ENCODE peak calls at places on chromosomes 11 and 22, in nine cellular contexts. One of them, this sample, is unnamed.

GRCh38 chr22:48781868-48782267 is 1045.8 kb downstream of the BRD1 start:
- DNase-seq in fibroblast of mammary gland: no peak
- DNase-seq in heart right ventricle: no peak
- DNase-seq in thoracic aorta: no peak
- DNase-seq in Caco-2: no peak
- DNase-seq in breast epithelium: no peak
- DNase-seq in MCF 10A: no peak
- DNase-seq in WERI-Rb-1: no peak
- DNase-seq in epithelial cell of esophagus: no peak
- DNase-seq in this sample: no peak

GRCh38 chr11:69870772-69871171 is 51.6 kb upstream of the FGF3 start:
- DNase-seq in fibroblast of mammary gland: no peak
- DNase-seq in epithelial cell of esophagus: no peak
- DNase-seq in thoracic aorta: no peak
- DNase-seq in Caco-2: no peak
- DNase-seq in breast epithelium: no peak
- DNase-seq in WERI-Rb-1: no peak
- DNase-seq in heart right ventricle: no peak
- DNase-seq in MCF 10A: no peak
- DNase-seq in this sample: no peak

GRCh38 chr22:48414662-48415061 is 1413.0 kb downstream of the BRD1 start:
- DNase-seq in thoracic aorta: no peak
- DNase-seq in epithelial cell of esophagus: no peak
- DNase-seq in WERI-Rb-1: no peak
- DNase-seq in heart right ventricle: no peak
- DNase-seq in breast epithelium: peak
- DNase-seq in Caco-2: no peak
- DNase-seq in MCF 10A: no peak
- DNase-seq in fibroblast of mammary gland: no peak
- DNase-seq in this sample: no peak

GRCh38 chr11:58924230-58924629 is 15.1 kb upstream of the GLYATL1 start:
- DNase-seq in thoracic aorta: no peak
- DNase-seq in WERI-Rb-1: peak
- DNase-seq in epithelial cell of esophagus: no peak
- DNase-seq in heart right ventricle: no peak
- DNase-seq in MCF 10A: no peak
- DNase-seq in Caco-2: no peak
- DNase-seq in breast epithelium: no peak
- DNase-seq in fibroblast of mammary gland: no peak
- DNase-seq in this sample: no peak

GRCh38 chr11:70572974-70573260 is 174.6 kb downstream of the CTTN start:
- DNase-seq in thoracic aorta: no peak
- DNase-seq in breast epithelium: no peak
- DNase-seq in WERI-Rb-1: no peak
- DNase-seq in MCF 10A: no peak
- DNase-seq in epithelial cell of esophagus: no peak
- DNase-seq in heart right ventricle: no peak
- DNase-seq in fibroblast of mammary gland: no peak
- DNase-seq in Caco-2: no peak
- DNase-seq in this sample: no peak

GRCh38 chr11:118241191-118242098 is 10.7 kb downstream of the MPZL3 start:
- DNase-seq in breast epithelium: no peak
- DNase-seq in thoracic aorta: no peak
- DNase-seq in WERI-Rb-1: no peak
- DNase-seq in epithelial cell of esophagus: peak
- DNase-seq in heart right ventricle: peak
- DNase-seq in Caco-2: peak
- DNase-seq in fibroblast of mammary gland: no peak
- DNase-seq in MCF 10A: peak
- DNase-seq in this sample: peak

GRCh38 chr11:32388871-32389770 is 46.2 kb downstream of the WT1 start:
- DNase-seq in WERI-Rb-1: no peak
- DNase-seq in thoracic aorta: no peak
- DNase-seq in epithelial cell of esophagus: no peak
- DNase-seq in Caco-2: no peak
- DNase-seq in breast epithelium: no peak
- DNase-seq in fibroblast of mammary gland: no peak
- DNase-seq in MCF 10A: no peak
- DNase-seq in heart right ventricle: no peak
- DNase-seq in this sample: no peak

GRCh38 chr11:110432713-110433392 is 3.1 kb downstream of the FDX1 start:
- DNase-seq in thoracic aorta: no peak
- DNase-seq in epithelial cell of esophagus: peak
- DNase-seq in heart right ventricle: no peak
- DNase-seq in breast epithelium: no peak
- DNase-seq in MCF 10A: no peak
- DNase-seq in fibroblast of mammary gland: no peak
- DNase-seq in WERI-Rb-1: no peak
- DNase-seq in Caco-2: no peak
- DNase-seq in this sample: no peak

GRCh38 chr11:60100511-60100910 is 12.0 kb downstream of the MS4A2 start:
- DNase-seq in thoracic aorta: no peak
- DNase-seq in WERI-Rb-1: no peak
- DNase-seq in heart right ventricle: no peak
- DNase-seq in fibroblast of mammary gland: no peak
- DNase-seq in Caco-2: no peak
- DNase-seq in epithelial cell of esophagus: no peak
- DNase-seq in MCF 10A: no peak
- DNase-seq in breast epithelium: no peak
- DNase-seq in this sample: no peak

GRCh38 chr11:1701041-1701807 is 4.2 kb downstream of the KRTAP5-6 start:
- DNase-seq in thoracic aorta: no peak
- DNase-seq in heart right ventricle: no peak
- DNase-seq in fibroblast of mammary gland: no peak
- DNase-seq in Caco-2: no peak
- DNase-seq in epithelial cell of esophagus: no peak
- DNase-seq in WERI-Rb-1: no peak
- DNase-seq in breast epithelium: no peak
- DNase-seq in MCF 10A: no peak
- DNase-seq in this sample: peak

DNA sequence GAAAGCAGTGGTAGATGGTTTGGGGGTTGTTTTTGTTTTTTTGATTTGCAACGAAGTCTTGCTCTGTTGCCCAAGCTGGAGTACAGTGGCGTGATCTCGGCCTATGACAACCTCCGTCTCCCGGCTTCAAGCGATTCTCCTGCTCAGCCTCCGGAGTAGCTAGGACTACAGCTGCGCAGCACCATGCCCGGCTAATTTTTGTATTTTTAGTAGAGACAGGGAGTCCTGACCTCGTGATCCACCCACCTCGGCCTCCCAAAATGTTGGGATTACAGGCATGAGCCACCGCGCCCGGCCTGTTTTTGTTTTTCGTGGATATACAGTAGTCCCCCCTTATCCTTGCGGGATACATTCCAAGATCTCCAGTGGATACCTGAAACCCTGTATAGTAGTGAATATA is 6.6 kb downstream of the EP300 start:
- DNase-seq in fibroblast of mammary gland: no peak
- DNase-seq in Caco-2: no peak
- DNase-seq in heart right ventricle: no peak
- DNase-seq in MCF 10A: no peak
- DNase-seq in thoracic aorta: no peak
- DNase-seq in WERI-Rb-1: no peak
- DNase-seq in epithelial cell of esophagus: no peak
- DNase-seq in breast epithelium: no peak
- DNase-seq in this sample: no peak
- TF ChIP-seq CTCF in fibroblast of mammary gland: no peak
- TF ChIP-seq CTCF in Caco-2: no peak
- TF ChIP-seq CTCF in heart right ventricle: no peak
- TF ChIP-seq CTCF in MCF 10A: no peak
- TF ChIP-seq CTCF in thoracic aorta: no peak
- TF ChIP-seq CTCF in WERI-Rb-1: no peak
- TF ChIP-seq CTCF in epithelial cell of esophagus: no peak
- TF ChIP-seq CTCF in breast epithelium: no peak
- TF ChIP-seq CTCF in this sample: no peak

DNA sequence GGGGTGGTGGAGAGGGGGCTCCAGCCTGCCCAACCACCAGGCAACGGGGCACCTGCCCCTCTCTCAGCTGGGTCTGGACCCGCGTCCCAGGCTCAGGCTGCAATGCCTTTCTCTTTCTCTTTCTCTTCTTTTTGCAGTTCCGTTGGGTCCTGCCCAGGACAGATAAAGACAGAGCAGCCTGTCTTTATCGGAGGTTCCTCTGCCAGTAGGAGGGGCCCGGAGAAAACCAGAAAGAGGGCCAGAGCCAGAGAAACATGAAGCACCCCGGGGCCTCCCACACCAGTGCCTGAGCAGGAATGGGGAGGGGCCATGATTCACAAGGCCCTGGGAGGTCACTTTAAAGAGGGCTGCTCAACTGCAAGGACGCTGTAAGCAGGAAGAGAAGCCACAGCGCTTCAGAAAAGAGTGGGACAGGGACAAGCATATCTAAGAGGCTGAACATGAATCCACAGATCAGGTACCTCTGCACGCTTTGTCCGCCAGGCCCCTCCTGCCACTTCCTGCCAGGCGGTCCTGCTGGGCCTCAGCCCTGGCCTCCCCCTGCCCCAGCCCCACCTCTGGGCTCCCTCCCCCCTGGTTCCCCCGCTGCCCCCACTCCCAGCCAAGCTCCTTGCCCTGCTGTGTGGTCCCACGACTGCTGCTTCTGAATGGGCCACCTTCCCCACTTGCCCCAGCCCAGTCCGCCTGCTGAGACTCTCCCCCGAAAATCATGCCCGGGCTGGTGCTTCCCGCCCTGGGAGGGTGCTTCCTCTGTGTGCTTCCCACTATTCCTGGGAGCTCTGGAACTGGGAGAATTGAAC is at the start of gene APOBEC3C:
- DNase-seq in fibroblast of mammary gland: peak
- DNase-seq in MCF 10A: peak
- DNase-seq in Caco-2: peak
- DNase-seq in epithelial cell of esophagus: peak
- DNase-seq in heart right ventricle: peak
- DNase-seq in thoracic aorta: peak
- DNase-seq in WERI-Rb-1: peak
- DNase-seq in breast epithelium: peak
- DNase-seq in this sample: peak
- TF ChIP-seq CTCF in fibroblast of mammary gland: no peak
- TF ChIP-seq CTCF in MCF 10A: no peak
- TF ChIP-seq CTCF in Caco-2: no peak
- TF ChIP-seq CTCF in epithelial cell of esophagus: peak
- TF ChIP-seq CTCF in heart right ventricle: no peak
- TF ChIP-seq CTCF in thoracic aorta: no peak
- TF ChIP-seq CTCF in WERI-Rb-1: no peak
- TF ChIP-seq CTCF in breast epithelium: no peak
- TF ChIP-seq CTCF in this sample: no peak

DNA sequence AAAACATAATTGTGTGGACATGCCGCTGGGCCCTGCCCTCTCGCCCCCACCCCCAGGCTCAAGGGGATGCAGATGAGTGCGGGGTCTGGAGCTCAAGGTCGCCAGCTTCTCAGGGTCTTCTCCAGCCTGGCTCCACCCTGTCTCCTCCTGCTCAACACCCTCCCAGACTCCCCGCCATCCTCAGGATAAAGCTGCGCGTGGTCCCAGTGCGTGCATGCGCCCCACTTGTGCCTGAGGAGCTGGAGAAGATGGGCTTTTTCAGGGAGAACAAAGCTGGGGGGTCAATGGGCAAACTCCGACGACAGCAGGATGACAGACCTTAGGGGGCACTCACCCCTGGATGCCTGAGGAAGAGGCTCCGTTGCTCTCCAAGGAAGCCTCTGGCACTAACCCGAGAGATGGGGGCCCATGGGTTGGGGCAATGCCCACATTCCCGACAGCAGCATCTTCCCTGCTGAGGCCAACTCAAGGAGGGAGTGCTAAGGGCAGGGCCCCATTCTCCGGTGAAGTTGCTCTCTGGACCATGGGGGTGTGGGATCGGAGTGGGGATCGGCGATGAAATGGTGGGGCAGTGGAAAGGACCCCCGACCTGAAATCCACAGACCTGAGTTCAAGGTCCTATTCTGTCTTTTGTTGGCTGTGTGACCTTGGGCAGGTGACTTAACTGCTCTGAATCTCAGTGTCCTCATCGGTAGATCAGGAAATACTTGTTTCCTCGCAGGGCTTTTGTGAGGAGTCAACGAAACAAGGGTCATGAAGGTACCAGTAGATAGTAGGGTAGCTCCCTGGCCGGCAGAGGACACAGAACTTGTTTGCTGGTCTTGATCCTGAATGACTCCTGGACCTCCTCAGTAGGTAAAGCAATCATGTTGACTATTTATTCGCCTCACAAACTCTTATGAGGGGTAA is 47.7 kb downstream of the WNT11 start:
- DNase-seq in fibroblast of mammary gland: no peak
- DNase-seq in WERI-Rb-1: no peak
- DNase-seq in heart right ventricle: no peak
- DNase-seq in MCF 10A: no peak
- DNase-seq in breast epithelium: no peak
- DNase-seq in epithelial cell of esophagus: no peak
- DNase-seq in Caco-2: no peak
- DNase-seq in thoracic aorta: no peak
- DNase-seq in this sample: no peak
- TF ChIP-seq CTCF in fibroblast of mammary gland: no peak
- TF ChIP-seq CTCF in WERI-Rb-1: no peak
- TF ChIP-seq CTCF in heart right ventricle: no peak
- TF ChIP-seq CTCF in MCF 10A: no peak
- TF ChIP-seq CTCF in breast epithelium: no peak
- TF ChIP-seq CTCF in epithelial cell of esophagus: no peak
- TF ChIP-seq CTCF in Caco-2: no peak
- TF ChIP-seq CTCF in thoracic aorta: no peak
- TF ChIP-seq CTCF in this sample: no peak

DNA sequence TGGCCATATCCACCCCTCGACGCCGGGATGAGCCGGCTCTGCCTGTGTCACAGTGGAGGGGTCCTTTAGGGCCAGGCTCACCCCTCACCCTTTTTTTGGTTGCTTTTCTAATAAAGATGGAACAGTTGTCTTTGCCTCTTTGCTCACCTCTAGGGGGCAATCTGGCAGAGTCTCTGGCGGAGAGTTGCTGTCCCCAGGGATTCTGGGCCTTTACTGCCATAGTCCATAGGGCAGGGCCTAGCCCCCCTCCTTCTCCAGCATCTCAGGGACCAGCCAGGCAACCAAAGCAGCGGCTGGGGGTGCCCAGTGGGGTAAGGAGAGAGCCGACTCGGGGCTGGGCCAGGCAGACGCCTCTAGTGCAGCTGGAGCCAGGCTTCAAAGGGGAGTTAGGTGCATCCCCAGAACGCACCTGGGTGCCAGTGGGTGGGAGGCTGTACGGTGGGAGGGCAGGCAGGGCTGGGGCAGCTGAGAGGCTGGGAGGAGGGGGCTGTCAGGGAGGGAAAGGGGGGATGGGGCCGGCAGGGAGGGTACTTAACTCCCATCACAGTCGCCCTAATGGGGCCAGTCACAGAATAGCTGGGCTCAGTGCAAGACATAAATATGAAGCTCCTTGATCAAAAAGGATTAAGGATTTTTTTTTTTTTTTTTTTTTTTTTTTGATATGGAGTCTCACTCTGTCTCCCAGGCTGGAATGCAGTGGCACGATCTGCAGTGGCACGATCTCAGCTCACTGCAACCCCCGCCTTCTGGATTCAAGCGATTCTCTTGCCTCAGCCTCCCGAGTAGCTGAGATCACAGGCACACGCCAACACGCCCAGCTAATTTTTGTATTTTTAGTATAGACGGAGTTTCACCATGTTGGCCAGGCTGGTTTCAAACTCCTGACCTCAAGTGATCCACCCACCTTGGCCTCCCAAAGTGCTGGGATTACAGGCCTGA is 2.5 kb upstream of the SUSD2 start:
- DNase-seq in Caco-2: no peak
- DNase-seq in MCF 10A: no peak
- DNase-seq in breast epithelium: no peak
- DNase-seq in WERI-Rb-1: peak
- DNase-seq in epithelial cell of esophagus: no peak
- DNase-seq in thoracic aorta: no peak
- DNase-seq in heart right ventricle: no peak
- DNase-seq in fibroblast of mammary gland: no peak
- DNase-seq in this sample: no peak
- TF ChIP-seq CTCF in Caco-2: peak
- TF ChIP-seq CTCF in MCF 10A: no peak
- TF ChIP-seq CTCF in breast epithelium: no peak
- TF ChIP-seq CTCF in WERI-Rb-1: peak
- TF ChIP-seq CTCF in epithelial cell of esophagus: peak
- TF ChIP-seq CTCF in thoracic aorta: peak
- TF ChIP-seq CTCF in heart right ventricle: peak
- TF ChIP-seq CTCF in fibroblast of mammary gland: peak
- TF ChIP-seq CTCF in this sample: no peak

This sample was measured in activated CD8-positive, alpha-beta T cell treated with anti-CD3 and anti-CD28 coated beads for 36 hours.